ENCODE peak calls at places on chromosomes 6 and 20, in eight cellular contexts. F, B, H, R, N, I, L and S are unnamed samples.

GRCh38 chr6:138667408-138667807 is 106.2 kb upstream of the CCDC28A start:
- DNase-seq in I (no peak), N (no peak), L (no peak), F (no peak), B (no peak), H (no peak), R (no peak), S (no peak)

GRCh38 chr20:44967207-44967807 is 995 bp downstream of the STK4 start:
- DNase-seq in H (no peak), F (no peak), N (no peak), L (no peak), R (no peak), B (no peak), I (no peak), S (no peak)

GRCh38 chr6:43992783-43993505 is 134.3 kb downstream of the MRPL14 start:
- DNase-seq in H (no peak), R (peak; percentile 72), B (no peak), I (no peak), N (peak; percentile 83), L (no peak), F (no peak), S (peak; percentile 87)

GRCh38 chr20:22524393-22525015 is 59.9 kb downstream of the FOXA2 start:
- DNase-seq in B (no peak), N (no peak), H (no peak), L (no peak), I (no peak), F (no peak), R (no peak), S (no peak)

GRCh38 chr6:162621246-162621645 is 106.3 kb downstream of the PRKN start:
- DNase-seq in I (peak; percentile 62), B (no peak), R (no peak), N (no peak), F (peak; percentile 20), H (peak; percentile 26), L (no peak), S (no peak)

GRCh38 chr20:47336013-47336754 is 20.3 kb downstream of the ZMYND8 start:
- DNase-seq in N (no peak), R (peak; percentile 53), L (no peak), I (no peak), F (no peak), H (peak; percentile 90), B (no peak), S (no peak)

GRCh38 chr6:128208078-128208477 is 307.2 kb upstream of the THEMIS start:
- DNase-seq in N (no peak), I (no peak), B (no peak), H (peak; percentile 27), L (no peak), F (no peak), R (no peak), S (no peak)

GRCh38 chr6:44940367-44940766 is 387.8 kb upstream of the RUNX2 start:
- DNase-seq in I (no peak), R (no peak), B (no peak), H (no peak), N (no peak), F (no peak), L (no peak), S (no peak)

GRCh38 chr20:57514273-57514751 is 10.6 kb downstream of the CTCFL start:
- DNase-seq in I (peak; percentile 85), R (peak; percentile 45), B (peak; percentile 77), N (peak; percentile 76), L (peak; percentile 95), H (peak; percentile 85), F (peak; percentile 62), S (peak; percentile 75)

GRCh38 chr20:57195023-57195758 is 71.2 kb downstream of the BMP7 start:
- DNase-seq in I (no peak), R (no peak), H (peak; percentile 11), F (peak; percentile 7), N (no peak), L (peak; percentile 93), B (no peak), S (no peak)

GRCh38 chr6:13395272-13396237 is 67.2 kb upstream of the TBC1D7 start:
- DNase-seq in L (no peak), I (peak; percentile 73), R (peak; percentile 69), H (peak; percentile 97), F (peak; percentile 87), B (peak; percentile 71), N (peak; percentile 92), S (peak; percentile 72)

GRCh38 chr6:139940741-139941712 is 566.6 kb upstream of the CITED2 start:
- DNase-seq in H (peak; percentile 75), F (peak; percentile 52), I (no peak), B (no peak), L (no peak), R (no peak), N (no peak), S (no peak)

GRCh38 chr6:12815884-12816600 is 99.5 kb downstream of the PHACTR1 start:
- DNase-seq in F (no peak), L (no peak), H (no peak), I (no peak), R (no peak), N (no peak), B (no peak), S (no peak)

GRCh38 chr6:118660218-118660569 is 8.8 kb upstream of the CEP85L start:
- DNase-seq in N (no peak), F (peak; percentile 14), L (no peak), I (peak; percentile 83), B (no peak), R (no peak), H (peak; percentile 18), S (no peak)

GRCh38 chr6:156719395-156719719 is 57.8 kb upstream of the ARID1B start:
- DNase-seq in L (no peak), N (no peak), H (no peak), I (no peak), F (peak; percentile 25), B (no peak), R (no peak), S (no peak)

GRCh38 chr6:3918474-3918873 is 69.3 kb downstream of the FAM50B start:
- DNase-seq in N (no peak), B (no peak), I (no peak), H (no peak), F (no peak), L (peak; percentile 56), R (no peak), S (peak; percentile 43)

GRCh38 chr6:85469276-85470022 is 19.6 kb downstream of the NT5E start:
- DNase-seq in H (no peak), F (no peak), R (no peak), N (no peak), B (no peak), L (no peak), I (no peak), S (no peak)

GRCh38 chr6:155171109-155171746 is 92.6 kb upstream of the CLDN20 start:
- DNase-seq in F (peak; percentile 90), L (peak; percentile 93), I (no peak), H (peak; percentile 93), N (no peak), B (peak; percentile 28), R (no peak), S (no peak)

GRCh38 chr20:48718914-48719578 is 108.8 kb downstream of the PREX1 start:
- DNase-seq in R (no peak), B (no peak), I (no peak), F (no peak), L (no peak), N (no peak), H (no peak), S (no peak)

GRCh38 chr6:4948781-4949450 is 54.9 kb downstream of the RPP40 start:
- DNase-seq in F (no peak), B (no peak), I (peak; percentile 19), R (no peak), N (no peak), L (no peak), H (no peak), S (peak; percentile 83)

GRCh38 chr6:4946521-4946920 is 57.3 kb downstream of the RPP40 start:
- DNase-seq in I (no peak), R (no peak), H (no peak), F (no peak), B (no peak), L (no peak), N (no peak), S (no peak)

GRCh38 chr6:4950076-4950475 is 53.8 kb downstream of the RPP40 start:
- DNase-seq in H (no peak), B (no peak), F (no peak), I (no peak), N (no peak), R (no peak), L (no peak), S (no peak)

GRCh38 chr6:4950849-4951533 is 52.8 kb downstream of the RPP40 start:
- DNase-seq in N (no peak), I (no peak), B (no peak), H (no peak), L (no peak), F (no peak), R (no peak), S (no peak)

GRCh38 chr6:4947716-4948115 is 56.1 kb downstream of the RPP40 start:
- DNase-seq in H (no peak), F (no peak), N (no peak), B (no peak), R (no peak), L (no peak), I (no peak), S (no peak)
- TF ChIP-seq CTCF in H (no peak), F (no peak), N (no peak), B (no peak), R (no peak), L (no peak), I (no peak), S (no peak)

GRCh38 chr6:6712979-6713514 is 124.5 kb downstream of the LY86 start:
- DNase-seq in N (no peak), H (no peak), I (peak; percentile 23), L (no peak), B (no peak), F (no peak), R (no peak), S (no peak)
- H3K4me3 ChIP-seq in N (peak overlapping the region; percentile 13), H (no peak overlapping the region), I (no peak overlapping the region), L (no peak overlapping the region), B (no peak overlapping the region), F (no peak overlapping the region), R (no peak overlapping the region), S (no peak overlapping the region)

GRCh38 chr20:50658804-50659380 is 32.5 kb downstream of the RIPOR3 start:
- DNase-seq in B (no peak), L (no peak), R (no peak), F (no peak), N (peak; percentile 72), I (no peak), H (peak; percentile 69), S (no peak)
- TF ChIP-seq CTCF in B (no peak), L (no peak), R (peak; percentile 46), F (no peak), N (no peak), I (no peak), H (no peak), S (no peak)

DNA sequence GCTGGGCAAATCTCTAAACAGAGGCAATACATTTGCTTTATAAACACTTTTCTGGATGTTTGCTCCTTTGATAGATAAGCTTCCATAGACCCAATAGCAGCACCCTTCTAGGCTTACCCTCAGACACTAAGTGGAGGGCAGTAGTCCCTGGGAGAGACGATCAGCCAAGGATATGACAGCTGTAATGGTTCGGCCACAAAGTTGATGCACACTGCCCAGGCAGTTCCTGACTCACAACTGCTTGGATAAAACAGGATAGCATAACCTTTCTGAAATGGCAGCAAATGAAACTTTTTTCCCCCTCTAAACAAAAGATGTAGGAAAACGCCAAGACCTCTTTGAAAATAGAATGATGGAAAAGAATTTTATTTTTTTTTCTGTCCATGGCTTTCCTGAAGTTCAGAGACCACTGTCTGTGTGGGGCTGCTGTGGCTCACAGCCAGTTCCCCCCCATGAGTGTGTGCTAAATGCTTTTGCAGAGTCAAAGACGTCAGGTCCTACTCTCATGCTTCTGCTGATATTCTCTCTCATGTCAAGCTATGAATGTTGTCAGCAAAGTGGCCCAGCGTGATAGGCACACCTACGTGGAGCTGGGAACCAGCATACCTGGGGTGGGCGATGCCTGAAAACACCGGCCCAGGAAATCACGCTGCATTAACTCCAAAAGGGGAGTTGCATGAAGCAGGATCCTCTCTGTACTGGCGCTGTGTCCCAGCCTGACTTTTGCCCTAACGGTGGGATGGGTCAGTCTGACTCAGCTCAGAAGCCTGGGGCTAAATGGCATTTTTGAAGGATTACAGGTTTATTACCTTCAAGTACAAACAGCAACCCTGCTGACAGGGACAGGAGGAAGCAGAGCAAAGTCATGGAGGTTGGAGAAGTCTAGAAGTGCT is 8.8 kb upstream of the MRPS10 start:
- DNase-seq in H (peak; percentile 36), I (no peak), B (no peak), N (no peak), L (no peak), F (peak; percentile 66), R (no peak), S (no peak)
- H3K4me3 ChIP-seq in H (no peak overlapping the region), I (no peak overlapping the region), B (no peak overlapping the region), N (no peak overlapping the region), L (no peak overlapping the region), F (no peak overlapping the region), R (no peak overlapping the region), S (no peak overlapping the region)